ENCODE peak calls at places on chromosomes 16 and 17, in five cellular contexts. I is mammary epithelial cell; V is CD8-positive, alpha-beta memory T cell; O is transverse colon; L is psoas muscle. J is an unnamed sample. For H3K4me1, the result is how much of the 10 kb centered on the place peaks cover.

GRCh38 chr16:78628526-78628925 is 529.1 kb downstream of the WWOX start:
- DNase-seq in L (no peak), O (no peak), V (no peak), I (no peak), J (no peak)

GRCh38 chr17:30716461-30717289 is 107.8 kb downstream of the CRLF3 start:
- DNase-seq in V (no peak), O (no peak), I (no peak), L (peak), J (no peak)

GRCh38 chr17:82655523-82655922 is 7.3 kb upstream of the WDR45B start:
- DNase-seq in O (peak), L (peak), I (no peak), V (no peak), J (no peak)

GRCh38 chr16:14007460-14007859 is 63.7 kb upstream of the MRTFB start:
- DNase-seq in O (no peak), V (no peak), I (peak), L (no peak), J (no peak)

GRCh38 chr16:10738231-10739077 is 5.2 kb upstream of the NUBP1 start:
- DNase-seq in I (peak), L (peak), O (peak), V (no peak), J (peak)

GRCh38 chr17:6099492-6099891 is 29.3 kb downstream of the WSCD1 start:
- DNase-seq in O (no peak), V (no peak), L (no peak), I (no peak), J (no peak)

GRCh38 chr17:28405632-28406477 is at the start of gene SLC46A1:
- DNase-seq in I (peak), L (peak), V (no peak), O (peak), J (peak)

GRCh38 chr16:89478576-89479221 is 11.7 kb downstream of the ANKRD11 start:
- DNase-seq in O (no peak), V (no peak), I (peak), L (peak), J (no peak)

GRCh38 chr17:15123593-15124590 is 141.2 kb downstream of the PMP22 start:
- DNase-seq in L (no peak), I (no peak), O (no peak), V (no peak), J (no peak)

GRCh38 chr16:30948087-30948955 is 547 bp upstream of the ORAI3 start:
- DNase-seq in L (peak), I (peak), V (no peak), O (peak), J (peak)

GRCh38 chr17:32519769-32520701 is 33.2 kb downstream of the CDK5R1 start:
- DNase-seq in O (peak), I (no peak), V (peak), L (no peak), J (peak)

GRCh38 chr16:47970291-47970931 is 185.4 kb downstream of the ABCC12 start:
- DNase-seq in V (no peak), I (peak), O (no peak), L (no peak), J (no peak)

GRCh38 chr16:75317101-75317522 is 65.7 kb upstream of the BCAR1 start:
- DNase-seq in O (no peak), I (no peak), L (no peak), V (no peak), J (peak)

GRCh38 chr16:81627729-81628128 is 151.4 kb upstream of the PLCG2 start:
- DNase-seq in O (no peak), I (no peak), L (no peak), V (no peak), J (no peak)

GRCh38 chr16:77951788-77952187 is 70.6 kb upstream of the CLEC3A start:
- DNase-seq in L (no peak), V (no peak), I (peak), O (no peak), J (no peak)

GRCh38 chr16:48158296-48158695 is 2.5 kb upstream of the ABCC12 start:
- DNase-seq in V (no peak), O (no peak), I (peak), L (no peak), J (no peak)

GRCh38 chr17:8012996-8013640 is 10.7 kb downstream of the GUCY2D start:
- DNase-seq in L (no peak), V (no peak), I (no peak), O (no peak), J (no peak)

GRCh38 chr16:46673320-46674013 is 15.5 kb downstream of the VPS35 start:
- DNase-seq in O (peak), V (peak), L (no peak), I (peak), J (no peak)

GRCh38 chr17:27764589-27764988 is 35.7 kb downstream of the NOS2 start:
- DNase-seq in L (no peak), O (no peak), I (no peak), V (no peak), J (no peak)

GRCh38 chr16:6019490-6019991 is 921.9 kb upstream of the EEF2KMT start:
- DNase-seq in O (no peak), L (no peak), V (no peak), I (no peak), J (no peak)

GRCh38 chr16:89344846-89345577 is 127.5 kb downstream of the ZNF778 start:
- DNase-seq in L (peak), O (no peak), V (no peak), I (no peak), J (no peak)

GRCh38 chr16:901149-901548 is 69.6 kb downstream of the LMF1 start:
- DNase-seq in L (peak), I (no peak), V (no peak), O (no peak), J (peak)

DNA sequence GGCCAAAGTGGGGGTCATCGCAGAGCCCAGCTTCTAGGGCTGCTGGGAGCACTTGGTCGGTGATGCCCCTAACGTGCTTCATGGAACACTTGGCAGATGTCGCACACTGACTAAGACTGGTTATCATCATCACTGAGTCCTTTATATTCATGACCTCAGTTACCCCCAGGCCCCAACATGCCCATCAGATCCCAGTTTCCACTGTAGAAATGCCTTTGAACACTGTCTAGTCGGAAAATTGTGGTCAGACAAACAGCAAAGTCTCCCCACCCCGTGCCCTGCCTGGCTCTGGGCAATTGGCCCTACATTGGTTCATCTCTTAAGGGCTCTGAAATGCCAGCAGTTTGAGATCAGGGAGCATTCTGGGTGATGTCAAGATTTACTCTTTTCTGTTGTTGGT is 51.3 kb downstream of the NKD1 start:
- DNase-seq in V (no peak), I (peak), L (no peak), O (no peak), J (peak)
- H3K4me1 ChIP-seq in V (under half), I (under half), L (under half), O (half or more), J (under half)

DNA sequence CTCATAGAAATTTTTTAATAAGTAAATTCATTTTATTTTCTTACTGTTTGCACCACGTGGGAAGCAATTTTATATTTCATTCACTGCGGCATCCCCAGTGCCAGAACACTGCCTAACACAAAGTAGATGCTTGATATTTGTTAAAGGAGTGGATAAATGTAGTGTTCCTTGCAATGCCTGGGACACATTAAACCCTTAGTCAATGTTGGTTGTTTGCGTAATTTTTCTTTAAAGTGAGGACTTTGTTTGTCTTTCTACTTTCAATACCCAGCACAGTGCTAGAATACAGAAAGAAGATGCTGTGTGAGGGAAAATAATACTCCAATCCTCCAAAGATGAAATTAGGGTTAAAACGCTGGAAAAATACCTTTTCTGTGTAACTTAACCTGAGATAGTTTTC is 299.3 kb downstream of the MAP2K6 start:
- DNase-seq in L (no peak), O (no peak), I (no peak), V (no peak), J (no peak)
- H3K4me1 ChIP-seq in L (under half), O (under half), I (under half), V (under half), J (under half)

DNA sequence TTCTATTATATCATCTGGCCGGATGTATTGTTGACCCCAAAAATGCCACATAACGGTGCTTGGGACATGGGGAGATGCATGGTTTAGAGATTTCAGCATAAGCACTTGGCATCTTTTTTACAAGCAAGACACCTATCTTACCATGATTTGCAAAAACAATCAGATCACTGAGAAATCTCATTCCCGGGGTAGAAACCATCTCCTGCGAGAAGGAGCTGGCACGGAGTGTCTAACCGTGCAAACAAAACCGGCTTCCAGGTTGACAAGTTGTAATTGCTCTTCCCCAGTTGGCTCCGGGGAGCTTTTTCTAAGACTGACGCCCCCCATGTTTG is 1.0 kb downstream of the SLC16A6 start:
- DNase-seq in O (no peak), I (no peak), V (peak), L (no peak), J (no peak)
- H3K4me1 ChIP-seq in O (under half), I (under half), V (under half), L (under half), J (under half)

GRCh38 chr16:54110582-54110981 is 176.0 kb downstream of the IRX3 start:
- DNase-seq in I (no peak), V (no peak), L (no peak), O (no peak), J (no peak)
- H3K4me1 ChIP-seq in I (under half), V (under half), L (under half), O (under half), J (under half)

GRCh38 chr16:71712501-71712900 is 12.0 kb downstream of the PHLPP2 start:
- DNase-seq in L (no peak), V (no peak), I (no peak), O (no peak), J (no peak)
- H3K4me1 ChIP-seq in L (under half), V (under half), I (under half), O (under half), J (under half)

GRCh38 chr16:12319464-12320030 is 343.0 kb downstream of the SNX29 start:
- DNase-seq in I (no peak), L (no peak), V (no peak), O (no peak), J (no peak)

GRCh38 chr16:12318661-12319463 is 342.3 kb downstream of the SNX29 start:
- DNase-seq in L (no peak), V (no peak), O (no peak), I (no peak), J (no peak)

GRCh38 chr16:12317856-12318591 is 341.5 kb downstream of the SNX29 start:
- DNase-seq in I (no peak), V (no peak), O (no peak), L (no peak), J (no peak)

GRCh38 chr16:12315330-12316138 is 339.0 kb downstream of the SNX29 start:
- DNase-seq in O (peak), V (no peak), I (no peak), L (no peak), J (no peak)

GRCh38 chr16:12317121-12317810 is 340.7 kb downstream of the SNX29 start:
- DNase-seq in O (no peak), L (no peak), V (no peak), I (no peak), J (no peak)
- H3K4me1 ChIP-seq in O (under half), L (under half), V (under half), I (under half), J (under half)